ENCODE peak calls at places on chromosomes 12 and 14, in four cellular contexts. One of them, this sample, is unnamed.

GRCh38 chr14:26845106-26845818 is 247.4 kb upstream of the NOVA1 start:
- DNase-seq in mesendoderm: no peak
- DNase-seq in stomach: no peak
- DNase-seq in thoracic aorta: no peak
- DNase-seq in this sample: no peak

GRCh38 chr14:60632777-60633176 is 16.5 kb downstream of the SIX1 start:
- DNase-seq in mesendoderm: no peak
- DNase-seq in stomach: no peak
- DNase-seq in thoracic aorta: no peak
- DNase-seq in this sample: no peak

GRCh38 chr14:79656496-79656895 is 554.8 kb downstream of the DIO2 start:
- DNase-seq in mesendoderm: no peak
- DNase-seq in stomach: no peak
- DNase-seq in thoracic aorta: no peak
- DNase-seq in this sample: no peak

GRCh38 chr14:55355922-55356321 is 55.7 kb downstream of the ATG14 start:
- DNase-seq in mesendoderm: no peak
- DNase-seq in stomach: no peak
- DNase-seq in thoracic aorta: no peak
- DNase-seq in this sample: no peak

GRCh38 chr12:19884081-19884480 is 444.8 kb downstream of the AEBP2 start:
- DNase-seq in mesendoderm: no peak
- DNase-seq in stomach: no peak
- DNase-seq in thoracic aorta: no peak
- DNase-seq in this sample: no peak

GRCh38 chr12:126156806-126157574 is 1091.8 kb downstream of the AACS start:
- DNase-seq in mesendoderm: peak; percentile 54
- DNase-seq in stomach: no peak
- DNase-seq in thoracic aorta: no peak
- DNase-seq in this sample: no peak

GRCh38 chr12:10718279-10718821 is 4.8 kb downstream of the YBX3 start:
- DNase-seq in mesendoderm: peak; percentile 36
- DNase-seq in stomach: no peak
- DNase-seq in thoracic aorta: no peak
- DNase-seq in this sample: no peak

GRCh38 chr12:118038122-118038521 is 21.6 kb downstream of the RFC5 start:
- DNase-seq in mesendoderm: no peak
- DNase-seq in stomach: no peak
- DNase-seq in thoracic aorta: no peak
- DNase-seq in this sample: no peak

GRCh38 chr14:32468955-32469354 is 139.9 kb downstream of the AKAP6 start:
- DNase-seq in mesendoderm: no peak
- DNase-seq in stomach: no peak
- DNase-seq in thoracic aorta: no peak
- DNase-seq in this sample: no peak

GRCh38 chr14:96816281-96816680 is 19.1 kb downstream of the VRK1 start:
- DNase-seq in mesendoderm: no peak
- DNase-seq in stomach: no peak
- DNase-seq in thoracic aorta: no peak
- DNase-seq in this sample: no peak

GRCh38 chr12:479161-479560 is 19.4 kb downstream of the B4GALNT3 start:
- DNase-seq in mesendoderm: no peak
- DNase-seq in stomach: no peak
- DNase-seq in thoracic aorta: no peak
- DNase-seq in this sample: no peak

GRCh38 chr14:106846218-106846617 is 1319.8 kb downstream of the TMEM121 start:
- DNase-seq in mesendoderm: no peak
- DNase-seq in stomach: no peak
- DNase-seq in thoracic aorta: no peak
- DNase-seq in this sample: no peak

GRCh38 chr14:69519253-69519661 is 34.7 kb downstream of the PLEKHD1 start:
- DNase-seq in mesendoderm: no peak
- DNase-seq in stomach: no peak
- DNase-seq in thoracic aorta: no peak
- DNase-seq in this sample: no peak

GRCh38 chr14:61033851-61034250 is 52.8 kb downstream of the SLC38A6 start:
- DNase-seq in mesendoderm: no peak
- DNase-seq in stomach: no peak
- DNase-seq in thoracic aorta: no peak
- DNase-seq in this sample: no peak

GRCh38 chr14:78254911-78255431 is 84.8 kb downstream of the NRXN3 start:
- DNase-seq in mesendoderm: no peak
- DNase-seq in stomach: no peak
- DNase-seq in thoracic aorta: no peak
- DNase-seq in this sample: no peak

GRCh38 chr14:101077511-101078074 is 174.1 kb upstream of the RTL1 start:
- DNase-seq in mesendoderm: peak; percentile 87
- DNase-seq in stomach: peak; percentile 13
- DNase-seq in thoracic aorta: no peak
- DNase-seq in this sample: no peak

GRCh38 chr12:131087302-131087818 is 133.7 kb downstream of the ADGRD1 start:
- DNase-seq in mesendoderm: no peak
- DNase-seq in stomach: peak; percentile 19
- DNase-seq in thoracic aorta: no peak
- DNase-seq in this sample: no peak

GRCh38 chr14:101147848-101148247 is 244.3 kb upstream of the RTL1 start:
- DNase-seq in mesendoderm: no peak
- DNase-seq in stomach: no peak
- DNase-seq in thoracic aorta: no peak
- DNase-seq in this sample: no peak

GRCh38 chr12:4037747-4038312 is 164.6 kb upstream of the PARP11 start:
- DNase-seq in mesendoderm: no peak
- DNase-seq in stomach: peak; percentile 35
- DNase-seq in thoracic aorta: no peak
- DNase-seq in this sample: no peak

GRCh38 chr12:107393043-107393725 is 292.4 kb upstream of the PWP1 start:
- DNase-seq in mesendoderm: no peak
- DNase-seq in stomach: no peak
- DNase-seq in thoracic aorta: no peak
- DNase-seq in this sample: no peak

GRCh38 chr14:92564361-92565039 is 50.9 kb downstream of the RIN3 start:
- DNase-seq in mesendoderm: no peak
- DNase-seq in stomach: no peak
- DNase-seq in thoracic aorta: no peak
- DNase-seq in this sample: no peak

GRCh38 chr12:4736048-4736447 is 15.8 kb downstream of the GALNT8 start:
- DNase-seq in mesendoderm: no peak
- DNase-seq in stomach: no peak
- DNase-seq in thoracic aorta: no peak
- DNase-seq in this sample: no peak

GRCh38 chr14:68976160-68977067 is 2.7 kb downstream of the ACTN1 start:
- DNase-seq in mesendoderm: no peak
- DNase-seq in stomach: no peak
- DNase-seq in thoracic aorta: no peak
- DNase-seq in this sample: no peak

GRCh38 chr12:22169281-22169824 is 123.3 kb downstream of the CMAS start:
- DNase-seq in mesendoderm: no peak
- DNase-seq in stomach: no peak
- DNase-seq in thoracic aorta: no peak
- DNase-seq in this sample: no peak

GRCh38 chr12:75529826-75530225 is 18.4 kb upstream of the KRR1 start:
- DNase-seq in mesendoderm: no peak
- DNase-seq in stomach: no peak
- DNase-seq in thoracic aorta: no peak
- DNase-seq in this sample: no peak

GRCh38 chr14:100783630-100784321 is 42.1 kb upstream of the MEG3 start:
- DNase-seq in mesendoderm: no peak
- DNase-seq in stomach: no peak
- DNase-seq in thoracic aorta: no peak
- DNase-seq in this sample: no peak

GRCh38 chr12:77625441-77625840 is 205.3 kb upstream of the NAV3 start:
- DNase-seq in mesendoderm: no peak
- DNase-seq in stomach: no peak
- DNase-seq in thoracic aorta: no peak
- DNase-seq in this sample: no peak

GRCh38 chr12:103840881-103841689 is at the start of gene NT5DC3:
- DNase-seq in mesendoderm: peak; percentile 90
- DNase-seq in stomach: peak; percentile 80
- DNase-seq in thoracic aorta: peak; percentile 16
- DNase-seq in this sample: peak; percentile 74

GRCh38 chr12:128337456-128338160 is 70.6 kb downstream of the TMEM132C start:
- DNase-seq in mesendoderm: peak; percentile 77
- DNase-seq in stomach: no peak
- DNase-seq in thoracic aorta: no peak
- DNase-seq in this sample: no peak

GRCh38 chr12:57196439-57196838 is 20.2 kb upstream of the NXPH4 start:
- DNase-seq in mesendoderm: no peak
- DNase-seq in stomach: no peak
- DNase-seq in thoracic aorta: no peak
- DNase-seq in this sample: no peak

GRCh38 chr12:57199191-57199590 is 17.4 kb upstream of the NXPH4 start:
- DNase-seq in mesendoderm: no peak
- DNase-seq in stomach: no peak
- DNase-seq in thoracic aorta: no peak
- DNase-seq in this sample: no peak

GRCh38 chr12:57196956-57197355 is 19.6 kb upstream of the NXPH4 start:
- DNase-seq in mesendoderm: no peak
- DNase-seq in stomach: no peak
- DNase-seq in thoracic aorta: no peak
- DNase-seq in this sample: no peak

GRCh38 chr12:57200497-57200896 is 16.1 kb upstream of the NXPH4 start:
- DNase-seq in mesendoderm: no peak
- DNase-seq in stomach: no peak
- DNase-seq in thoracic aorta: no peak
- DNase-seq in this sample: no peak

GRCh38 chr12:57198329-57198728 is 18.3 kb upstream of the NXPH4 start:
- DNase-seq in mesendoderm: no peak
- DNase-seq in stomach: no peak
- DNase-seq in thoracic aorta: no peak
- DNase-seq in this sample: no peak
- H3K36me3 ChIP-seq in mesendoderm: peaks cover 23% of the 10 kb centered on the region
- H3K36me3 ChIP-seq in stomach: peaks cover 100% of the 10 kb centered on the region
- H3K36me3 ChIP-seq in thoracic aorta: peaks cover 97% of the 10 kb centered on the region
- H3K36me3 ChIP-seq in this sample: no peaks in the 10 kb centered on the region

GRCh38 chr12:62272936-62273552 is 12.8 kb downstream of the USP15 start:
- DNase-seq in mesendoderm: no peak
- DNase-seq in stomach: no peak
- DNase-seq in thoracic aorta: no peak
- DNase-seq in this sample: no peak

GRCh38 chr12:62270872-62271271 is 10.7 kb downstream of the USP15 start:
- DNase-seq in mesendoderm: no peak
- DNase-seq in stomach: no peak
- DNase-seq in thoracic aorta: no peak
- DNase-seq in this sample: no peak

GRCh38 chr12:62268956-62269355 is 8.8 kb downstream of the USP15 start:
- DNase-seq in mesendoderm: no peak
- DNase-seq in stomach: no peak
- DNase-seq in thoracic aorta: no peak
- DNase-seq in this sample: no peak

GRCh38 chr12:62269464-62270228 is 9.4 kb downstream of the USP15 start:
- DNase-seq in mesendoderm: no peak
- DNase-seq in stomach: no peak
- DNase-seq in thoracic aorta: no peak
- DNase-seq in this sample: no peak

DNA sequence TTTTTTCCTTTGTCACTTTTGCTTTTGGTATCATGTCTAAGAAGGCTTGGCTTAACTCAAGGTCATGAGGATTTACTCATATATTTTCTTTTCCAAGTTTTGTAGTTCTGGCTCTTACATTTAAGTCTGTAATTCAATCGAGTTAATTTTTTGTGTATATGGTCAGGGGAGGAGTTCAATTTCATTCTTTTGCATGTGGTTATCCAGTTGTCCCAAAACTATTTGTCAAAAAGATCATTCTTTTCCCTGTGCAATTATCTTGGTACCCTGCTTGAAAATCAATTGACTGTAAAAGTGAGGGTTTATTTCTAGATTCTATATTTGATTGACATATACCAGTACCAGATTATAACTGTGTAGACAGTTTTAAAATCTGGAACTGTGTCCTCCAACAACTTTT is 10.2 kb downstream of the USP15 start:
- DNase-seq in mesendoderm: no peak
- DNase-seq in stomach: no peak
- DNase-seq in thoracic aorta: no peak
- DNase-seq in this sample: no peak
- H3K4me1 ChIP-seq in mesendoderm: no peaks in the 10 kb centered on the region
- H3K4me1 ChIP-seq in stomach: peaks cover 90% of the 10 kb centered on the region
- H3K4me1 ChIP-seq in thoracic aorta: peaks cover 61% of the 10 kb centered on the region
- H3K4me1 ChIP-seq in this sample: peaks cover 46% of the 10 kb centered on the region

GRCh38 chr12:57731411-57732080 is 7.0 kb downstream of the AGAP2 start:
- DNase-seq in mesendoderm: no peak
- DNase-seq in stomach: no peak
- DNase-seq in thoracic aorta: no peak
- DNase-seq in this sample: no peak

GRCh38 chr12:57734586-57734985 is 4.0 kb downstream of the AGAP2 start:
- DNase-seq in mesendoderm: no peak
- DNase-seq in stomach: no peak
- DNase-seq in thoracic aorta: no peak
- DNase-seq in this sample: no peak

GRCh38 chr12:57732270-57732669 is 6.3 kb downstream of the AGAP2 start:
- DNase-seq in mesendoderm: no peak
- DNase-seq in stomach: no peak
- DNase-seq in thoracic aorta: no peak
- DNase-seq in this sample: no peak

GRCh38 chr12:57733928-57734327 is 4.6 kb downstream of the AGAP2 start:
- DNase-seq in mesendoderm: no peak
- DNase-seq in stomach: no peak
- DNase-seq in thoracic aorta: no peak
- DNase-seq in this sample: no peak

DNA sequence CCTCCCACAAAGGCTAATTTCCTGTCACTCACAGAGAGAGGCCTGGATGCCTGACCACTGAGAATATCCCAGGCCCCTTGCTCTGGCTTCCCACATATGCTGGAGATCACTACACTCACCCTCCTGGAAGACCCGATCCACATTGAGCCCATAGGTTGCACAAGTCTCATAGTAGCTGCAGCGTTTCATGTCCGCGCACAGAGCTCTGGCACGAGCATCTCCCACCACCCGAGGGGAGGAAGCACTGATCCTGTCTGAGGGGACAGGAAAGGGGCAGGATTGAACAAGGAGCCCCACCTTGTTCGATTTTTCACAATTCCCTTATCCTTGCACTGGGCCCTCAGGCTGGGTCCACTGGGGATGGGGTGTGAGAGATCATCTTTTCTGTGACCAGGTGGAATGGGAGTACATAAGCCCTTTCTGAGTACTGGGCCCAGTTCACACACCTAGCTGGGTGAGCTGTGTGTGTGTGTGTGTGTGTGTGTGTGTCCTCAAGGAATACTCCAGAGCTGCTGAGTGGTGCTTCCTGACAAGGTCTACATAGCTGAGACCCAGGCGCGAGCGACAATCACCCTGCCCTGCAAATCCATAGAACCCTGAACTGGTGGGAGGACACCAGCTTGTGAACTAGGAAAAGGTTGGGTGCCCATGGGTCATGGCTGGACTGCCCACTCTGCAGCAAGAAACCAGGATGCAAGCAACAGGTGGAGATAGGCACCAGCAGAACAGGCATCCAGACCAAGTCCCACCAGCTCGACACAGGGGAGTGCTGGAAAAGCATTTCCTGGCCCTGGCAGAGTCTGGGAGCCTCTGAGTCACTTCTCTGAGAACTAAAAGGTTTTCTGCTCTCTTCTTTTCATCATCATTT is 5.6 kb downstream of the AGAP2 start:
- DNase-seq in mesendoderm: no peak
- DNase-seq in stomach: no peak
- DNase-seq in thoracic aorta: no peak
- DNase-seq in this sample: no peak
- H3K27me3 ChIP-seq in mesendoderm: peaks cover 54% of the 10 kb centered on the region
- H3K27me3 ChIP-seq in stomach: peaks cover 36% of the 10 kb centered on the region
- H3K27me3 ChIP-seq in thoracic aorta: peaks cover 21% of the 10 kb centered on the region
- H3K27me3 ChIP-seq in this sample: no peaks in the 10 kb centered on the region

GRCh38 chr14:52778702-52779101 is 12.7 kb downstream of the GNPNAT1 start:
- DNase-seq in mesendoderm: no peak
- DNase-seq in stomach: no peak
- DNase-seq in thoracic aorta: no peak
- DNase-seq in this sample: no peak
- H3K36me3 ChIP-seq in mesendoderm: peaks cover 2% of the 10 kb centered on the region
- H3K36me3 ChIP-seq in stomach: peaks cover 77% of the 10 kb centered on the region
- H3K36me3 ChIP-seq in thoracic aorta: peaks cover 28% of the 10 kb centered on the region
- H3K36me3 ChIP-seq in this sample: peaks cover 3% of the 10 kb centered on the region